ENCODE peak calls at places on chromosomes 2 and 18, in five cellular contexts. Q, D, H, A and Y are unnamed samples.

GRCh38 chr18:70659026-70659726 is 370.3 kb downstream of the SOCS6 start:
- DNase-seq in Q (no peak), D (no peak), H (no peak), A (no peak), Y (no peak)

GRCh38 chr2:55118643-55119065 is 68.4 kb upstream of the RTN4 start:
- DNase-seq in Q (no peak), D (no peak), H (no peak), A (no peak), Y (no peak)

GRCh38 chr2:186950694-186951093 is 101.7 kb upstream of the ZSWIM2 start:
- DNase-seq in Q (no peak), D (no peak), H (no peak), A (no peak), Y (no peak)

GRCh38 chr2:209472386-209472832 is 48.6 kb downstream of the MAP2 start:
- DNase-seq in Q (no peak), D (no peak), H (no peak), A (no peak), Y (no peak)

GRCh38 chr18:51039138-51040112 is 9.4 kb downstream of the SMAD4 start:
- DNase-seq in Q (peak), D (no peak), H (no peak), A (peak), Y (no peak)

GRCh38 chr2:62406573-62407043 is 99.4 kb downstream of the TMEM17 start:
- DNase-seq in Q (no peak), D (peak), H (peak), A (no peak), Y (no peak)

GRCh38 chr2:26457695-26458364 is 20.1 kb downstream of the OTOF start:
- DNase-seq in Q (no peak), D (no peak), H (no peak), A (no peak), Y (no peak)

GRCh38 chr2:159960413-159960812 is 102.0 kb downstream of the PLA2R1 start:
- DNase-seq in Q (no peak), D (no peak), H (peak), A (no peak), Y (peak)

GRCh38 chr2:121644715-121645114 is 4.5 kb downstream of the CLASP1 start:
- DNase-seq in Q (no peak), D (peak), H (no peak), A (no peak), Y (no peak)

GRCh38 chr2:57516740-57517340 is 529.8 kb upstream of the VRK2 start:
- DNase-seq in Q (no peak), D (peak), H (peak), A (peak), Y (peak)

GRCh38 chr18:43671431-43671830 is 394.1 kb upstream of the SYT4 start:
- DNase-seq in Q (no peak), D (no peak), H (no peak), A (no peak), Y (no peak)

GRCh38 chr2:1766851-1767771 is 22.8 kb upstream of the PXDN start:
- DNase-seq in Q (no peak), D (no peak), H (no peak), A (no peak), Y (no peak)

GRCh38 chr2:228657807-228658402 is 476.4 kb upstream of the SPHKAP start:
- DNase-seq in Q (no peak), D (peak), H (peak), A (no peak), Y (peak)

GRCh38 chr18:12726774-12727550 is 24.1 kb downstream of the PSMG2 start:
- DNase-seq in Q (peak), D (peak), H (no peak), A (peak), Y (peak)

GRCh38 chr2:202104286-202104870 is 31.3 kb downstream of the KIAA2012 start:
- DNase-seq in Q (peak), D (peak), H (peak), A (peak), Y (peak)

GRCh38 chr2:196170202-196170680 is 1.1 kb downstream of the STK17B start:
- DNase-seq in Q (no peak), D (peak), H (no peak), A (peak), Y (no peak)

GRCh38 chr18:77086656-77087390 is 45.8 kb downstream of the MBP start:
- DNase-seq in Q (peak), D (no peak), H (no peak), A (no peak), Y (no peak)

GRCh38 chr18:715626-716025 is 3.2 kb upstream of the ENOSF1 start:
- DNase-seq in Q (no peak), D (no peak), H (no peak), A (no peak), Y (no peak)

GRCh38 chr2:237901932-237902846 is 42.8 kb downstream of the RAMP1 start:
- DNase-seq in Q (no peak), D (no peak), H (no peak), A (no peak), Y (no peak)
- TF ChIP-seq ATF3 in Q (no peak), D (no peak), H (no peak), A (no peak), Y (no peak)

GRCh38 chr2:240585681-240586197 is 795 bp upstream of the CAPN10 start:
- DNase-seq in Q (no peak), D (no peak), H (no peak), A (no peak), Y (no peak)

GRCh38 chr2:240586198-240586918 is at the start of gene CAPN10:
- DNase-seq in Q (peak), D (peak), H (peak), A (peak), Y (peak)

GRCh38 chr2:240588006-240588655 is 1.6 kb downstream of the CAPN10 start:
- DNase-seq in Q (no peak), D (no peak), H (no peak), A (no peak), Y (no peak)

GRCh38 chr2:240588669-240589068 is 2.1 kb downstream of the CAPN10 start:
- DNase-seq in Q (no peak), D (no peak), H (no peak), A (no peak), Y (no peak)

GRCh38 chr2:240586919-240587800 is 626 bp downstream of the CAPN10 start:
- DNase-seq in Q (peak), D (peak), H (no peak), A (no peak), Y (no peak)
- TF ChIP-seq ATF3 in Q (no peak), D (no peak), H (no peak), A (no peak), Y (no peak)

GRCh38 chr18:80147418-80148315 is 38.6 kb downstream of the ADNP2 start:
- DNase-seq in Q (peak), D (peak), H (peak), A (no peak), Y (no peak)

GRCh38 chr18:80143876-80144275 is 34.8 kb downstream of the ADNP2 start:
- DNase-seq in Q (no peak), D (no peak), H (no peak), A (no peak), Y (no peak)

GRCh38 chr18:80147037-80147417 is 38.0 kb downstream of the ADNP2 start:
- DNase-seq in Q (no peak), D (no peak), H (no peak), A (no peak), Y (no peak)

GRCh38 chr18:80148316-80149199 is 39.5 kb downstream of the ADNP2 start:
- DNase-seq in Q (no peak), D (no peak), H (no peak), A (no peak), Y (no peak)

GRCh38 chr18:80145191-80145799 is 36.2 kb downstream of the ADNP2 start:
- DNase-seq in Q (no peak), D (no peak), H (no peak), A (no peak), Y (no peak)
- TF ChIP-seq ATF3 in Q (no peak), D (no peak), H (no peak), A (no peak), Y (no peak)

GRCh38 chr2:387980-388421 is 100.1 kb upstream of the ALKAL2 start:
- DNase-seq in Q (no peak), D (no peak), H (no peak), A (no peak), Y (no peak)
- TF ChIP-seq ATF3 in Q (no peak), D (no peak), H (no peak), A (no peak), Y (no peak)

GRCh38 chr2:76210551-76210950 is 499.8 kb upstream of the GCFC2 start:
- DNase-seq in Q (no peak), D (no peak), H (no peak), A (no peak), Y (no peak)
- TF ChIP-seq ATF3 in Q (no peak), D (no peak), H (no peak), A (no peak), Y (no peak)

GRCh38 chr2:238811765-238812164 is 36.1 kb upstream of the TWIST2 start:
- DNase-seq in Q (no peak), D (no peak), H (no peak), A (no peak), Y (no peak)
- TF ChIP-seq ATF3 in Q (no peak), D (no peak), H (no peak), A (no peak), Y (no peak)